ENCODE peak calls at places on chromosome 11, in ten cellular contexts. C is kidney; I is tibial nerve; N is heart left ventricle; O is psoas muscle; M is body of pancreas; Q is MM.1S; J is CD8-positive, alpha-beta T cell; L is osteoblast; Y is right atrium auricular region. R is an unnamed sample. For H3K4me1, the result is how much of the 10 kb centered on the place peaks cover.

GRCh38 chr11:66845143-66845875 is 2.1 kb downstream of the RCE1 start:
- DNase-seq in L (peak), J (no peak), O (peak), N (peak), M (no peak), I (no peak), Q (no peak), C (peak), Y (no peak), R (no peak)

GRCh38 chr11:61701298-61701993 is 21.3 kb downstream of the DAGLA start:
- DNase-seq in M (peak), C (no peak), O (peak), Y (no peak), Q (no peak), I (no peak), J (no peak), L (no peak), N (no peak), R (no peak)

GRCh38 chr11:18844753-18845367 is 53.3 kb upstream of the PTPN5 start:
- DNase-seq in J (no peak), C (no peak), O (no peak), L (no peak), Y (no peak), I (no peak), M (no peak), Q (peak), N (no peak), R (peak)

GRCh38 chr11:57964660-57965059 is 59.0 kb upstream of the OR9Q1 start:
- DNase-seq in J (no peak), L (no peak), I (no peak), Q (no peak), Y (no peak), C (no peak), O (no peak), N (no peak), M (no peak), R (no peak)

GRCh38 chr11:119712459-119713360 is 16.3 kb downstream of the NECTIN1 start:
- DNase-seq in O (no peak), I (no peak), Y (no peak), Q (no peak), N (peak), C (peak), J (no peak), M (peak), L (no peak), R (no peak)

GRCh38 chr11:1751999-1752906 is 1.9 kb upstream of the IFITM10 start:
- DNase-seq in L (peak), Q (no peak), C (no peak), O (peak), J (no peak), I (no peak), N (no peak), Y (no peak), M (no peak), R (no peak)

GRCh38 chr11:1513326-1514296 is 27.0 kb upstream of the MOB2 start:
- DNase-seq in Y (no peak), J (peak), C (peak), N (peak), L (peak), O (peak), M (no peak), I (no peak), Q (no peak), R (no peak)

GRCh38 chr11:76752321-76753175 is 30.6 kb upstream of the TSKU start:
- DNase-seq in M (peak), N (peak), L (peak), Y (peak), J (no peak), I (peak), C (peak), O (peak), Q (no peak), R (no peak)

GRCh38 chr11:618856-619624 is 3.3 kb upstream of the IRF7 start:
- DNase-seq in C (peak), I (no peak), Y (no peak), L (no peak), Q (no peak), J (peak), O (no peak), M (no peak), N (no peak), R (no peak)

GRCh38 chr11:124194696-124195418 is 11.7 kb downstream of the OR10D3 start:
- DNase-seq in J (no peak), M (peak), N (no peak), Y (peak), C (no peak), Q (peak), L (peak), O (no peak), I (peak), R (peak)
- H3K27ac ChIP-seq in J (no peak), M (no peak), N (no peak), Y (no peak), C (no peak), Q (no peak), L (no peak), O (no peak), I (no peak), R (no peak)

GRCh38 chr11:6418958-6419611 is at the start of gene APBB1:
- DNase-seq in Y (no peak), J (peak), Q (peak), M (peak), O (peak), N (peak), I (peak), C (peak), L (peak), R (no peak)
- TF ChIP-seq CTCF in Y (peak), J (no peak), Q (peak), M (no peak), O (peak), N (peak), I (peak), C (no peak), L (no peak), R (peak)

GRCh38 chr11:71367756-71368155 is 80.4 kb downstream of the DHCR7 start:
- DNase-seq in N (no peak), C (no peak), M (no peak), Q (no peak), O (no peak), L (peak), Y (no peak), J (no peak), I (no peak), R (no peak)
- H3K4me1 ChIP-seq in N (under half), C (under half), M (under half), Q (under half), O (under half), L (under half), Y (under half), J (under half), I (under half), R (under half)

GRCh38 chr11:44729718-44730117 is 3.0 kb downstream of the TSPAN18 start:
- DNase-seq in J (no peak), N (no peak), L (no peak), I (no peak), Q (no peak), M (no peak), C (no peak), O (no peak), Y (no peak), R (no peak)
- H3K27ac ChIP-seq in J (no peak), N (peak), L (no peak), I (peak), Q (no peak), M (no peak), C (no peak), O (no peak), Y (peak), R (no peak)

GRCh38 chr11:14374922-14375630 is 16.1 kb upstream of the RRAS2 start:
- DNase-seq in Y (no peak), O (no peak), C (no peak), N (no peak), J (no peak), I (no peak), L (no peak), M (no peak), Q (no peak), R (no peak)
- TF ChIP-seq CTCF in Y (no peak), O (peak), C (no peak), N (no peak), J (no peak), I (no peak), L (no peak), M (no peak), Q (peak), R (peak)